ENCODE peak calls at places on chromosomes 4 and X, in five cellular contexts. C is AG10803, D is IMR-90, Y is cardiac fibroblast, P is fibroblast of mammary gland. K is an unnamed sample.

GRCh38 chr4:82201805-82202636 is 171.8 kb downstream of the HNRNPD start:
- DNase-seq in P (peak), C (peak), D (peak), Y (peak), K (peak)

GRCh38 chrX:118666521-118666920 is 60.9 kb upstream of the IL13RA1 start:
- DNase-seq in C (no peak), D (peak), Y (no peak), P (peak), K (no peak)

GRCh38 chrX:119990409-119990994 is 47.0 kb upstream of the NKAP start:
- DNase-seq in Y (no peak), P (no peak), D (no peak), C (no peak), K (no peak)

GRCh38 chr4:93018243-93018642 is 714.5 kb downstream of the GRID2 start:
- DNase-seq in D (no peak), C (no peak), Y (no peak), P (no peak), K (no peak)

GRCh38 chr4:113556382-113557134 is 205.0 kb downstream of the CAMK2D start:
- DNase-seq in Y (no peak), D (no peak), C (no peak), P (no peak), K (no peak)

GRCh38 chr4:69330345-69330744 is 50.1 kb downstream of the UGT2B28 start:
- DNase-seq in Y (peak), P (no peak), D (no peak), C (no peak), K (no peak)

GRCh38 chrX:1598021-1598875 is 6.8 kb downstream of the AKAP17A start:
- DNase-seq in P (no peak), D (no peak), Y (no peak), C (no peak), K (no peak)

GRCh38 chr4:139015948-139016451 is 419 bp downstream of the NOCT start:
- DNase-seq in P (peak), D (peak), Y (peak), C (peak), K (peak)

GRCh38 chr4:105155426-105155825 is 8.8 kb downstream of the TET2 start:
- DNase-seq in P (no peak), C (peak), D (peak), Y (no peak), K (no peak)

GRCh38 chrX:78035061-78035460 is 65.6 kb upstream of the PGAM4 start:
- DNase-seq in D (no peak), P (no peak), C (no peak), Y (no peak), K (no peak)

GRCh38 chrX:19625612-19626011 is 110.3 kb upstream of the MAP3K15 start:
- DNase-seq in P (peak), D (no peak), C (no peak), Y (no peak), K (no peak)

GRCh38 chr4:88216395-88216794 is 58.0 kb upstream of the ABCG2 start:
- DNase-seq in C (no peak), P (no peak), Y (no peak), D (no peak), K (no peak)

GRCh38 chrX:136588060-136588459 is 56.0 kb downstream of the VGLL1 start:
- DNase-seq in D (no peak), C (no peak), P (no peak), Y (no peak), K (no peak)

GRCh38 chr4:190014771-190015537 is 12.1 kb downstream of the FRG2 start:
- DNase-seq in D (no peak), P (no peak), Y (peak), C (no peak), K (peak)

GRCh38 chr4:10031663-10032590 is 10.6 kb upstream of the SLC2A9 start:
- DNase-seq in D (no peak), P (no peak), Y (peak), C (no peak), K (no peak)

GRCh38 chr4:174061026-174061425 is 222.4 kb downstream of the FBXO8 start:
- DNase-seq in Y (peak), C (peak), P (peak), D (no peak), K (no peak)

GRCh38 chrX:373641-374471 is 12.9 kb downstream of the PPP2R3B start:
- DNase-seq in P (no peak), D (peak), C (peak), Y (peak), K (peak)

GRCh38 chr4:152255437-152255836 is 280.5 kb downstream of the FBXW7 start:
- DNase-seq in D (peak), Y (no peak), P (peak), C (peak), K (peak)

GRCh38 chr4:87911252-87911774 is 64.2 kb upstream of the SPP1 start:
- DNase-seq in C (no peak), D (no peak), P (no peak), Y (no peak), K (no peak)

GRCh38 chr4:10114147-10114546 is 2.5 kb downstream of the WDR1 start:
- DNase-seq in D (no peak), P (no peak), C (no peak), Y (no peak), K (no peak)

GRCh38 chr4:98341309-98341708 is 80.1 kb downstream of the RAP1GDS1 start:
- DNase-seq in D (peak), C (peak), Y (peak), P (peak), K (peak)
- TF ChIP-seq CTCF in D (no peak), C (no peak), Y (no peak), P (no peak), K (no peak)

GRCh38 chrX:97633798-97634197 is 750.1 kb downstream of the RPA4 start:
- DNase-seq in C (no peak), P (no peak), Y (no peak), D (no peak), K (no peak)
- H3K4me3 ChIP-seq in C (no peak), P (no peak), Y (no peak), D (no peak), K (no peak)

GRCh38 chr4:23967281-23967680 is 77.4 kb upstream of the PPARGC1A start:
- DNase-seq in Y (no peak), P (no peak), D (no peak), C (no peak), K (no peak)

GRCh38 chr4:23970193-23970850 is 80.5 kb upstream of the PPARGC1A start:
- DNase-seq in Y (no peak), D (no peak), C (peak), P (peak), K (no peak)

GRCh38 chr4:23969635-23970034 is 79.8 kb upstream of the PPARGC1A start:
- DNase-seq in C (peak), P (no peak), Y (no peak), D (peak), K (no peak)

GRCh38 chr4:23962462-23962861 is 72.6 kb upstream of the PPARGC1A start:
- DNase-seq in D (no peak), Y (no peak), C (no peak), P (no peak), K (no peak)

DNA sequence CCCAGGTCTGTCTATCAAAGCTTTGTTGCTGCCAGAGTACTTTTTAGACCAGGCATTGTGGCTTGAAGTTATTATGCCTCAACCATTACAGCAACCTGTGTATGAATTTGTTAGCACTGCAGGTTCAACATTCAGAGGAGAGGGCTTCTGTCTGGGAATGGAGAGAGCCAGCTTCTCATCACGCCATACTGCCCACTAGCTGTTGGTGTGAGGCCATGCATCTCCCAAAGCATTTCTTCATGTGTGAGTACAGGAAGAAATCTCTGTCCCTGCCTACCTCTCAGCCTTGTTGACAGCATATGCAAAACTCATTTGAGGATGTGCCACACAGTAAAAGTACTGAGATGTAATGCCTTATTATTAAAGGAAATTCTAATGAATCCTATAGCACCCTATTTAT is 76.9 kb upstream of the PPARGC1A start:
- DNase-seq in Y (peak), C (no peak), D (no peak), P (peak), K (peak)
- TF ChIP-seq CTCF in Y (peak), C (peak), D (peak), P (peak), K (peak)

GRCh38 chr4:146336413-146336807 is 122.1 kb downstream of the REELD1 start:
- DNase-seq in P (peak), C (no peak), D (peak), Y (no peak), K (no peak)
- H3K4me3 ChIP-seq in P (no peak), C (no peak), D (no peak), Y (no peak), K (no peak)

GRCh38 chr4:154254999-154255398 is 236.6 kb downstream of the DCHS2 start:
- DNase-seq in D (no peak), C (no peak), Y (no peak), P (no peak), K (no peak)
- TF ChIP-seq CTCF in D (no peak), C (no peak), Y (no peak), P (peak), K (peak)

GRCh38 chr4:52712991-52713275 is 38.3 kb downstream of the ERVMER34-1 start:
- DNase-seq in C (no peak), Y (no peak), P (no peak), D (no peak), K (no peak)

GRCh38 chr4:52715914-52716313 is 35.3 kb downstream of the ERVMER34-1 start:
- DNase-seq in C (no peak), Y (no peak), P (no peak), D (no peak), K (no peak)

GRCh38 chr4:52715255-52715897 is 35.8 kb downstream of the ERVMER34-1 start:
- DNase-seq in P (no peak), D (no peak), Y (no peak), C (no peak), K (no peak)

GRCh38 chr4:52713456-52713937 is 37.7 kb downstream of the ERVMER34-1 start:
- DNase-seq in Y (peak), C (no peak), P (no peak), D (peak), K (no peak)

DNA sequence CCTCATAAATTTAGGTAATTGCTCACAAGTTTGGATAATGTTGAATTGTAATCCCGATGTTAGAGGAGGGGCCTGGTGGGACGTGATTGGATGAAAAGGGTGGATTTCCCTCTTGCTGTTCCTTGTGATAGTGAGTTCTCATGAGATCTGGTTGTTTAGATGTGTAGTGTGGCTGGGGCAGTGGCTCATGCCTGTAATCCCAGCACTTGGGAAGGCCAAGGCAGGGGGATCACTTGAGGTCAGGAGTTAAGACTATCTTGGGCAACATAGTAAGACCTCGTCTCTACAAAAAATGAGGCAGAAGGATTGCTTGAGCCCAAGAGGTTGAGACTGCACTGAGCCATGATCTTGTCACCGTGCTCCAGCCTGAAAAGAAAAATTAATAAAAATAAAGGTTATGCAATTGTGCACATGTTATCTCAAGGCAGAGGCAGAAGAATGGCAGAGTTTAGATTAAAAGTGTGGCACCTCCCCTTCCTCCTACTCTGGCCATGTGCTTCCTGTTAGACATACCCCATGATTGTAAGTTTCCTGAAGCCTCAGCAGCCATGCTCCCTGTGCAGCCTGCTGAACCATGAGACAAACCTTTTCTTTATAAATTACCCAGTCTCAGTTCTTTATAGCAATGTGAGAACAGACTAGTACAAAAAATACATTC is 36.5 kb downstream of the ERVMER34-1 start:
- DNase-seq in C (no peak), P (peak), Y (peak), D (no peak), K (no peak)
- H3K4me3 ChIP-seq in C (no peak), P (no peak), Y (no peak), D (no peak), K (peak)

GRCh38 chr4:72909461-72909860 is 160.1 kb downstream of the COX18 start:
- DNase-seq in C (peak), Y (no peak), P (no peak), D (no peak), K (no peak)
- TF ChIP-seq CTCF in C (peak), Y (peak), P (no peak), D (peak), K (no peak)